ENCODE peak calls at places on chromosomes 11 and 22, in seven cellular contexts. Y is uterus; B is bronchial epithelial cell; I is A549; K is WTC11; V is stomach; R is CD8-positive, alpha-beta T cell. E is an unnamed sample.
A peak's percentile ranks its signal among the peaks of the same experiment; 100 is the strongest.

GRCh38 chr11:62547691-62548281 is 1.2 kb upstream of the AHNAK start:
- DNase-seq in I (peak; percentile 48), B (peak; percentile 99), V (peak; percentile 51), K (no peak), Y (peak; percentile 59), R (no peak), E (no peak)

GRCh38 chr11:70568504-70569172 is 170.3 kb downstream of the CTTN start:
- DNase-seq in B (peak; percentile 13), I (no peak), K (peak; percentile 67), Y (no peak), R (no peak), V (no peak), E (peak; percentile 29)

GRCh38 chr11:113632981-113633380 is 73.1 kb downstream of the TMPRSS5 start:
- DNase-seq in V (no peak), I (no peak), K (no peak), R (no peak), B (peak; percentile 6), Y (no peak), E (no peak)

GRCh38 chr11:117691206-117691490 is 105.9 kb downstream of the DSCAML1 start:
- DNase-seq in V (no peak), Y (no peak), K (no peak), R (no peak), B (no peak), I (no peak), E (no peak)

GRCh38 chr11:117468888-117469287 is 141.2 kb downstream of the CEP164 start:
- DNase-seq in B (no peak), R (no peak), Y (no peak), I (no peak), K (peak; percentile 33), V (no peak), E (no peak)

GRCh38 chr11:9263840-9264380 is 1.2 kb downstream of the DENND5A start:
- DNase-seq in K (no peak), R (no peak), B (no peak), Y (no peak), I (peak; percentile 39), V (no peak), E (no peak)

GRCh38 chr22:42269407-42270177 is 861 bp downstream of the TCF20 start:
- DNase-seq in Y (peak; percentile 29), R (peak; percentile 80), V (peak; percentile 80), K (peak; percentile 80), B (peak; percentile 62), I (peak; percentile 68), E (peak; percentile 59)

GRCh38 chr11:8566613-8567210 is 27.3 kb downstream of the STK33 start:
- DNase-seq in Y (no peak), I (no peak), B (peak; percentile 78), K (no peak), V (no peak), R (no peak), E (no peak)

GRCh38 chr11:61688368-61689163 is 8.4 kb downstream of the DAGLA start:
- DNase-seq in R (no peak), I (no peak), K (no peak), B (peak; percentile 28), V (peak; percentile 70), Y (peak; percentile 65), E (no peak)

GRCh38 chr11:115605397-115606222 is 101.4 kb upstream of the CADM1 start:
- DNase-seq in K (no peak), V (no peak), Y (no peak), I (no peak), R (no peak), B (no peak), E (no peak)

GRCh38 chr11:4848908-4849307 is at the start of gene OR51S1:
- DNase-seq in K (no peak), B (no peak), V (no peak), I (no peak), Y (no peak), R (no peak), E (no peak)

GRCh38 chr11:86632499-86633269 is 39.7 kb downstream of the ME3 start:
- DNase-seq in R (no peak), B (peak; percentile 96), K (peak; percentile 33), V (no peak), I (peak; percentile 89), Y (no peak), E (no peak)
- TF ChIP-seq CTCF in R (no peak), B (peak; percentile 47), K (no peak), V (no peak), I (peak; percentile 53), Y (no peak), E (no peak)

GRCh38 chr22:45096256-45096907 is 67.3 kb upstream of the NUP50 start:
- DNase-seq in I (peak; percentile 64), K (peak; percentile 74), Y (peak; percentile 25), B (peak; percentile 48), V (peak; percentile 58), R (peak; percentile 58), E (peak; percentile 77)
- TF ChIP-seq CTCF in I (peak; percentile 65), K (peak; percentile 46), Y (peak; percentile 69), B (peak; percentile 95), V (peak; percentile 65), R (peak; percentile 54), E (peak; percentile 69)

GRCh38 chr22:40716116-40716515 is 36.8 kb downstream of the MCHR1 start:
- DNase-seq in B (no peak), V (no peak), K (no peak), I (no peak), Y (no peak), R (no peak), E (no peak)

GRCh38 chr22:40718250-40719204 is 39.2 kb downstream of the MCHR1 start:
- DNase-seq in B (no peak), I (no peak), R (no peak), V (no peak), K (no peak), Y (no peak), E (no peak)

GRCh38 chr22:40709752-40710413 is 30.6 kb downstream of the MCHR1 start:
- DNase-seq in R (no peak), V (no peak), B (no peak), I (no peak), Y (peak; percentile 66), K (no peak), E (no peak)

GRCh38 chr22:40712311-40712710 is 33.0 kb downstream of the MCHR1 start:
- DNase-seq in I (no peak), R (no peak), K (no peak), V (no peak), B (no peak), Y (no peak), E (no peak)

GRCh38 chr22:40714514-40714966 is 35.3 kb downstream of the MCHR1 start:
- DNase-seq in I (no peak), K (peak; percentile 59), B (peak; percentile 38), V (no peak), R (no peak), Y (peak; percentile 63), E (no peak)
- TF ChIP-seq CTCF in I (no peak), K (no peak), B (no peak), V (no peak), R (no peak), Y (no peak), E (no peak)

GRCh38 chr22:22380098-22381030 is 128.2 kb downstream of the ZNF280B start:
- DNase-seq in B (no peak), Y (no peak), R (no peak), V (no peak), K (peak; percentile 72), I (no peak), E (peak; percentile 58)
- TF ChIP-seq CTCF in B (peak; percentile 8), Y (no peak), R (no peak), V (no peak), K (peak; percentile 24), I (no peak), E (peak; percentile 34)

GRCh38 chr22:30649430-30650007 is 13.9 kb downstream of the SLC35E4 start:
- DNase-seq in K (no peak), R (peak; percentile 69), V (peak; percentile 78), Y (peak; percentile 50), I (no peak), B (peak; percentile 88), E (no peak)
- TF ChIP-seq CTCF in K (no peak), R (no peak), V (no peak), Y (no peak), I (no peak), B (peak; percentile 24), E (no peak)

GRCh38 chr11:40129276-40129675 is 1330.2 kb downstream of the LRRC4C start:
- DNase-seq in I (no peak), Y (no peak), R (no peak), V (no peak), K (no peak), B (no peak), E (no peak)
- TF ChIP-seq CTCF in I (no peak), Y (no peak), R (no peak), V (no peak), K (peak; percentile 23), B (no peak), E (peak; percentile 38)

E was measured in glutamatergic neuron.